ENCODE peak calls at places on chromosomes 2 and 18, in four cellular contexts. One of them, this sample, is unnamed.

GRCh38 chr2:156006721-156007618 is 325.6 kb downstream of the NR4A2 start:
- DNase-seq in psoas muscle: peak; percentile 6
- DNase-seq in SK-MEL-5: no peak
- DNase-seq in stimulated activated CD4-positive, alpha-beta T cell treated with anti-CD3 and anti-CD28 coated beads, TNF-alpha, amount 100 ng/mL, for 24 hours: no peak
- DNase-seq in this sample: peak; percentile 13

GRCh38 chr2:209579236-209579749 is 155.4 kb downstream of the MAP2 start:
- DNase-seq in psoas muscle: no peak
- DNase-seq in SK-MEL-5: no peak
- DNase-seq in stimulated activated CD4-positive, alpha-beta T cell treated with anti-CD3 and anti-CD28 coated beads, TNF-alpha, amount 100 ng/mL, for 24 hours: no peak
- DNase-seq in this sample: peak; percentile 20

GRCh38 chr18:26839609-26840008 is 25.9 kb downstream of the AQP4 start:
- DNase-seq in psoas muscle: no peak
- DNase-seq in SK-MEL-5: no peak
- DNase-seq in stimulated activated CD4-positive, alpha-beta T cell treated with anti-CD3 and anti-CD28 coated beads, TNF-alpha, amount 100 ng/mL, for 24 hours: no peak
- DNase-seq in this sample: no peak

GRCh38 chr2:950627-950992 is at the start of gene SNTG2:
- DNase-seq in psoas muscle: no peak
- DNase-seq in SK-MEL-5: no peak
- DNase-seq in stimulated activated CD4-positive, alpha-beta T cell treated with anti-CD3 and anti-CD28 coated beads, TNF-alpha, amount 100 ng/mL, for 24 hours: no peak
- DNase-seq in this sample: peak; percentile 45

GRCh38 chr18:23384778-23385736 is 68.0 kb upstream of the RIOK3 start:
- DNase-seq in psoas muscle: no peak
- DNase-seq in SK-MEL-5: no peak
- DNase-seq in stimulated activated CD4-positive, alpha-beta T cell treated with anti-CD3 and anti-CD28 coated beads, TNF-alpha, amount 100 ng/mL, for 24 hours: no peak
- DNase-seq in this sample: no peak

GRCh38 chr18:70457788-70458187 is 168.9 kb downstream of the SOCS6 start:
- DNase-seq in psoas muscle: no peak
- DNase-seq in SK-MEL-5: no peak
- DNase-seq in stimulated activated CD4-positive, alpha-beta T cell treated with anti-CD3 and anti-CD28 coated beads, TNF-alpha, amount 100 ng/mL, for 24 hours: no peak
- DNase-seq in this sample: no peak

GRCh38 chr18:59623456-59624383 is 73.5 kb downstream of the CCBE1 start:
- DNase-seq in psoas muscle: no peak
- DNase-seq in SK-MEL-5: peak; percentile 9
- DNase-seq in stimulated activated CD4-positive, alpha-beta T cell treated with anti-CD3 and anti-CD28 coated beads, TNF-alpha, amount 100 ng/mL, for 24 hours: no peak
- DNase-seq in this sample: no peak

GRCh38 chr2:64453710-64454315 is at the start of gene LGALSL:
- DNase-seq in psoas muscle: peak; percentile 80
- DNase-seq in SK-MEL-5: peak; percentile 70
- DNase-seq in stimulated activated CD4-positive, alpha-beta T cell treated with anti-CD3 and anti-CD28 coated beads, TNF-alpha, amount 100 ng/mL, for 24 hours: no peak
- DNase-seq in this sample: peak; percentile 82

GRCh38 chr2:134173338-134174016 is 80.4 kb upstream of the MGAT5 start:
- DNase-seq in psoas muscle: no peak
- DNase-seq in SK-MEL-5: no peak
- DNase-seq in stimulated activated CD4-positive, alpha-beta T cell treated with anti-CD3 and anti-CD28 coated beads, TNF-alpha, amount 100 ng/mL, for 24 hours: no peak
- DNase-seq in this sample: peak; percentile 51

GRCh38 chr2:231709981-231710750 is 1.8 kb downstream of the PTMA start:
- DNase-seq in psoas muscle: peak; percentile 88
- DNase-seq in SK-MEL-5: peak; percentile 75
- DNase-seq in stimulated activated CD4-positive, alpha-beta T cell treated with anti-CD3 and anti-CD28 coated beads, TNF-alpha, amount 100 ng/mL, for 24 hours: peak; percentile 75
- DNase-seq in this sample: peak; percentile 82

GRCh38 chr2:12110074-12110473 is 363.6 kb downstream of the LPIN1 start:
- DNase-seq in psoas muscle: no peak
- DNase-seq in SK-MEL-5: no peak
- DNase-seq in stimulated activated CD4-positive, alpha-beta T cell treated with anti-CD3 and anti-CD28 coated beads, TNF-alpha, amount 100 ng/mL, for 24 hours: no peak
- DNase-seq in this sample: no peak